ENCODE peak calls at places on chromosomes 4 and X, in seven cellular contexts. One of them, this sample, is unnamed.

GRCh38 chr4:119286377-119287002 is 35.4 kb downstream of the FABP2 start:
- DNase-seq in IMR-90: peak; percentile 83
- DNase-seq in GM12878: no peak
- DNase-seq in A549: no peak
- DNase-seq in WTC11: no peak
- DNase-seq in SK-N-SH: peak; percentile 32
- DNase-seq in H1: no peak
- DNase-seq in this sample: no peak

GRCh38 chr4:150525321-150525868 is 56.6 kb upstream of the MAB21L2 start:
- DNase-seq in IMR-90: no peak
- DNase-seq in GM12878: no peak
- DNase-seq in WTC11: no peak
- DNase-seq in SK-N-SH: no peak
- DNase-seq in A549: no peak
- DNase-seq in H1: no peak
- DNase-seq in this sample: no peak

GRCh38 chr4:114400531-114400930 is 198.1 kb upstream of the UGT8 start:
- DNase-seq in WTC11: no peak
- DNase-seq in GM12878: no peak
- DNase-seq in H1: no peak
- DNase-seq in A549: no peak
- DNase-seq in SK-N-SH: no peak
- DNase-seq in IMR-90: no peak
- DNase-seq in this sample: no peak

GRCh38 chrX:104183685-104184084 is 17.4 kb downstream of the FAM199X start:
- DNase-seq in A549: no peak
- DNase-seq in GM12878: no peak
- DNase-seq in SK-N-SH: no peak
- DNase-seq in IMR-90: no peak
- DNase-seq in H1: no peak
- DNase-seq in WTC11: no peak
- DNase-seq in this sample: no peak

GRCh38 chr4:44760142-44760898 is 34.0 kb upstream of the GNPDA2 start:
- DNase-seq in SK-N-SH: peak; percentile 15
- DNase-seq in GM12878: no peak
- DNase-seq in WTC11: no peak
- DNase-seq in H1: no peak
- DNase-seq in IMR-90: peak; percentile 20
- DNase-seq in A549: peak; percentile 1
- DNase-seq in this sample: peak; percentile 31

GRCh38 chr4:106312997-106313522 is 2.9 kb downstream of the TBCK start:
- DNase-seq in IMR-90: no peak
- DNase-seq in SK-N-SH: no peak
- DNase-seq in A549: no peak
- DNase-seq in GM12878: no peak
- DNase-seq in WTC11: no peak
- DNase-seq in H1: no peak
- DNase-seq in this sample: no peak

GRCh38 chr4:51932261-51932660 is 87.9 kb downstream of the LRRC66 start:
- DNase-seq in SK-N-SH: no peak
- DNase-seq in H1: no peak
- DNase-seq in WTC11: no peak
- DNase-seq in GM12878: no peak
- DNase-seq in A549: no peak
- DNase-seq in IMR-90: no peak
- DNase-seq in this sample: no peak

GRCh38 chr4:114326358-114326757 is 272.2 kb upstream of the UGT8 start:
- DNase-seq in H1: no peak
- DNase-seq in IMR-90: no peak
- DNase-seq in WTC11: no peak
- DNase-seq in GM12878: no peak
- DNase-seq in A549: no peak
- DNase-seq in SK-N-SH: no peak
- DNase-seq in this sample: no peak

GRCh38 chr4:865121-865465 is 39.2 kb upstream of the CPLX1 start:
- DNase-seq in GM12878: no peak
- DNase-seq in IMR-90: no peak
- DNase-seq in SK-N-SH: no peak
- DNase-seq in WTC11: no peak
- DNase-seq in A549: no peak
- DNase-seq in H1: no peak
- DNase-seq in this sample: no peak

GRCh38 chrX:154436597-154437397 is at the start of gene GDI1:
- DNase-seq in WTC11: peak; percentile 53
- DNase-seq in GM12878: no peak
- DNase-seq in H1: peak; percentile 57
- DNase-seq in A549: peak; percentile 58
- DNase-seq in SK-N-SH: peak; percentile 91
- DNase-seq in IMR-90: peak; percentile 22
- DNase-seq in this sample: peak; percentile 85

GRCh38 chr4:53886090-53886489 is 178.3 kb downstream of the CHIC2 start:
- DNase-seq in IMR-90: no peak
- DNase-seq in A549: no peak
- DNase-seq in WTC11: no peak
- DNase-seq in GM12878: no peak
- DNase-seq in SK-N-SH: no peak
- DNase-seq in H1: no peak
- DNase-seq in this sample: no peak

GRCh38 chrX:49999048-49999447 is 76.7 kb downstream of the CLCN5 start:
- DNase-seq in SK-N-SH: no peak
- DNase-seq in IMR-90: no peak
- DNase-seq in GM12878: no peak
- DNase-seq in A549: no peak
- DNase-seq in WTC11: no peak
- DNase-seq in H1: no peak
- DNase-seq in this sample: no peak

DNA sequence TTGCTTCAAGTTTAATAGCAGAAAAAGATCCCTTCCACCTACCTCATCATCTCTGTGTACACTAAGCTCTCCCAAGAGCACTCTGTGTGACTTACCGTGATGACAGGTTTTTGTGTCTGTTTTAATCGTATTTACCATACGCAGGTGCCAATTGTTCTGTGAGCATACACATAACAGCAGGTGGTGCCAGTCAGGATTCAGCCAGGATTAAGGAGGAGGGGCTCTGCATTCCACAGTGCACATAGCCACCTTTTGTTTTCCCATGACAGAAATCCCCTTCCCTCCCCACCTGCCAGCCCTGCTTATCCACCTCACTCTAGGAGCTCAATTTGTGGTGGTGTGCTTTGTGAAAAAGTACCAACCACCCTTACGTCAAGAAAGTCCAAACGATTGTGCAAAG is 14.8 kb downstream of the ANK2 start:
- DNase-seq in SK-N-SH: no peak
- DNase-seq in GM12878: no peak
- DNase-seq in A549: no peak
- DNase-seq in IMR-90: no peak
- DNase-seq in H1: peak; percentile 70
- DNase-seq in WTC11: peak; percentile 82
- DNase-seq in this sample: no peak
- TF ChIP-seq USF2 in SK-N-SH: no peak
- TF ChIP-seq USF2 in GM12878: no peak
- TF ChIP-seq USF2 in A549: no peak
- TF ChIP-seq USF2 in IMR-90: no peak
- TF ChIP-seq USF2 in H1: no peak
- TF ChIP-seq USF2 in WTC11: no peak
- TF ChIP-seq USF2 in this sample: no peak

DNA sequence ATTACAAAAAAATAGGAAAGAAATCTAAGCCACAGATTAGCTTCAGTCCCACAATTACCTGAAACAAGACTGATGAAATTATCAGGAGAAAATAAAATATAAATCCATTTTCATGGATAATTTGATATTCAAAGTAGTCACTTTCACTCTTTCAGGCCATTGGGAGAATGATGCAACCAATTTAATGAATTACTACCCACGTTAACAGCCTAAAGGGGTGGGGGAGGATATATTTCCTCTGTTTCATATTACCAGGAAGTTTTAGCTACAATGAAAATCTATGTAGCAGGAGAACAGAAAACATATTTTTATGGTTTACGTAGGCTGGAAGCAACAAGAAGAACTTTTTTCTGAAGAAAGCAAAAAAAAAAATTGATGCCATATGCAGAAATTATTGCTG is 101.0 kb downstream of the CXXC4 start:
- DNase-seq in H1: no peak
- DNase-seq in SK-N-SH: no peak
- DNase-seq in WTC11: no peak
- DNase-seq in IMR-90: no peak
- DNase-seq in GM12878: no peak
- DNase-seq in A549: no peak
- DNase-seq in this sample: no peak
- TF ChIP-seq USF2 in H1: no peak
- TF ChIP-seq USF2 in SK-N-SH: no peak
- TF ChIP-seq USF2 in WTC11: no peak
- TF ChIP-seq USF2 in IMR-90: no peak
- TF ChIP-seq USF2 in GM12878: no peak
- TF ChIP-seq USF2 in A549: no peak
- TF ChIP-seq USF2 in this sample: no peak

DNA sequence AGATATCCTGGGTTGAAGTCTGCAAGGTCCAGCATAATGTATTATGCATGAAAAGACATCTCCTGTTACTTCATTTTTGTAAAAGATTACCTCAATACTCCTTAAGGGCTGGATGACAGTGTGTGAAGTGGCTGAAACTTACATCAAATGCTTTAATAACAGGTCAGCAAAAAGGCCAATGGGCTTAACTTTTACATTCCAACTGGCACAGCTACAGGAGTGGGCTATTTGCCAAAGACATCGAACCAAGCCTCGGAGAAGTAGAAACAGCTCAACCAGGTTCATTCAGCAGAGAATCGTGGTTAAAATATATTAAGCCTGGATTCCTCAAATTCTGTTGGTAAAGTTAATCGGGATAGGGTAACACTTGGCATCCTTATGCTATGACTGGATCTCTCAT is 639.6 kb downstream of the TRIML1 start:
- DNase-seq in H1: no peak
- DNase-seq in GM12878: no peak
- DNase-seq in WTC11: no peak
- DNase-seq in A549: no peak
- DNase-seq in SK-N-SH: no peak
- DNase-seq in IMR-90: peak; percentile 69
- DNase-seq in this sample: no peak
- TF ChIP-seq USF2 in H1: no peak
- TF ChIP-seq USF2 in GM12878: no peak
- TF ChIP-seq USF2 in WTC11: no peak
- TF ChIP-seq USF2 in A549: no peak
- TF ChIP-seq USF2 in SK-N-SH: no peak
- TF ChIP-seq USF2 in IMR-90: no peak
- TF ChIP-seq USF2 in this sample: no peak

GRCh38 chr4:153222162-153222789 is 18.0 kb downstream of the TRIM2 start:
- DNase-seq in GM12878: no peak
- DNase-seq in A549: no peak
- DNase-seq in H1: peak; percentile 65
- DNase-seq in SK-N-SH: peak; percentile 84
- DNase-seq in WTC11: peak; percentile 60
- DNase-seq in IMR-90: peak; percentile 87
- DNase-seq in this sample: no peak
- TF ChIP-seq USF2 in GM12878: no peak
- TF ChIP-seq USF2 in A549: no peak
- TF ChIP-seq USF2 in H1: no peak
- TF ChIP-seq USF2 in SK-N-SH: no peak
- TF ChIP-seq USF2 in WTC11: no peak
- TF ChIP-seq USF2 in IMR-90: no peak
- TF ChIP-seq USF2 in this sample: no peak

GRCh38 chr4:186019264-186019663 is 49.7 kb upstream of the TLR3 start:
- DNase-seq in H1: no peak
- DNase-seq in A549: no peak
- DNase-seq in GM12878: no peak
- DNase-seq in IMR-90: no peak
- DNase-seq in WTC11: no peak
- DNase-seq in SK-N-SH: no peak
- DNase-seq in this sample: no peak

GRCh38 chr4:186020106-186020792 is 48.7 kb upstream of the TLR3 start:
- DNase-seq in WTC11: no peak
- DNase-seq in IMR-90: no peak
- DNase-seq in GM12878: no peak
- DNase-seq in SK-N-SH: no peak
- DNase-seq in A549: no peak
- DNase-seq in H1: no peak
- DNase-seq in this sample: no peak

GRCh38 chr4:186020793-186021407 is 48.1 kb upstream of the TLR3 start:
- DNase-seq in A549: no peak
- DNase-seq in WTC11: no peak
- DNase-seq in H1: no peak
- DNase-seq in GM12878: no peak
- DNase-seq in SK-N-SH: no peak
- DNase-seq in IMR-90: no peak
- DNase-seq in this sample: no peak

GRCh38 chr4:186023975-186024374 is 45.0 kb upstream of the TLR3 start:
- DNase-seq in H1: no peak
- DNase-seq in SK-N-SH: no peak
- DNase-seq in A549: no peak
- DNase-seq in GM12878: no peak
- DNase-seq in WTC11: no peak
- DNase-seq in IMR-90: no peak
- DNase-seq in this sample: no peak

GRCh38 chr4:186021461-186022167 is 47.3 kb upstream of the TLR3 start:
- DNase-seq in WTC11: peak; percentile 73
- DNase-seq in SK-N-SH: peak; percentile 82
- DNase-seq in A549: peak; percentile 14
- DNase-seq in GM12878: no peak
- DNase-seq in H1: peak; percentile 77
- DNase-seq in IMR-90: peak; percentile 20
- DNase-seq in this sample: peak; percentile 17
- TF ChIP-seq USF2 in WTC11: no peak
- TF ChIP-seq USF2 in SK-N-SH: no peak
- TF ChIP-seq USF2 in A549: no peak
- TF ChIP-seq USF2 in GM12878: no peak
- TF ChIP-seq USF2 in H1: no peak
- TF ChIP-seq USF2 in IMR-90: no peak
- TF ChIP-seq USF2 in this sample: no peak

GRCh38 chr4:165364452-165365080 is 14.2 kb upstream of the CPE start:
- DNase-seq in A549: no peak
- DNase-seq in SK-N-SH: no peak
- DNase-seq in IMR-90: no peak
- DNase-seq in H1: no peak
- DNase-seq in GM12878: no peak
- DNase-seq in WTC11: no peak
- DNase-seq in this sample: no peak
- TF ChIP-seq USF2 in A549: no peak
- TF ChIP-seq USF2 in SK-N-SH: no peak
- TF ChIP-seq USF2 in IMR-90: no peak
- TF ChIP-seq USF2 in H1: no peak
- TF ChIP-seq USF2 in GM12878: no peak
- TF ChIP-seq USF2 in WTC11: no peak
- TF ChIP-seq USF2 in this sample: no peak